ENCODE peak calls at places on chromosomes 4 and X, in ten cellular contexts. One of them, this sample, is unnamed. For H3K4me1 and H3K9me3, the result is how much of the 10 kb centered on the place peaks cover.

GRCh38 chr4:168857009-168857408 is 153.0 kb downstream of the CBR4 start:
- DNase-seq in lower lobe of right lung: no peak
- DNase-seq in neural progenitor cell: no peak
- DNase-seq in HCT116: no peak
- DNase-seq in uterus: no peak
- DNase-seq in right lobe of liver: no peak
- DNase-seq in sigmoid colon: no peak
- DNase-seq in hepatocyte: no peak
- DNase-seq in H1: no peak
- DNase-seq in mammary epithelial cell: no peak
- DNase-seq in this sample: no peak

GRCh38 chr4:54255881-54256280 is 26.8 kb downstream of the PDGFRA start:
- DNase-seq in lower lobe of right lung: no peak
- DNase-seq in neural progenitor cell: no peak
- DNase-seq in HCT116: no peak
- DNase-seq in uterus: no peak
- DNase-seq in right lobe of liver: no peak
- DNase-seq in sigmoid colon: peak
- DNase-seq in hepatocyte: no peak
- DNase-seq in H1: no peak
- DNase-seq in mammary epithelial cell: peak
- DNase-seq in this sample: peak

GRCh38 chrX:14673764-14674163 is 144.4 kb downstream of the GLRA2 start:
- DNase-seq in lower lobe of right lung: no peak
- DNase-seq in neural progenitor cell: no peak
- DNase-seq in HCT116: peak
- DNase-seq in uterus: no peak
- DNase-seq in right lobe of liver: no peak
- DNase-seq in sigmoid colon: no peak
- DNase-seq in hepatocyte: peak
- DNase-seq in H1: no peak
- DNase-seq in mammary epithelial cell: peak
- DNase-seq in this sample: no peak

GRCh38 chr4:79611026-79611425 is 203.0 kb upstream of the GK2 start:
- DNase-seq in lower lobe of right lung: no peak
- DNase-seq in neural progenitor cell: no peak
- DNase-seq in HCT116: no peak
- DNase-seq in uterus: no peak
- DNase-seq in right lobe of liver: no peak
- DNase-seq in sigmoid colon: no peak
- DNase-seq in hepatocyte: no peak
- DNase-seq in H1: no peak
- DNase-seq in mammary epithelial cell: no peak
- DNase-seq in this sample: no peak

GRCh38 chr4:29581469-29581868 is 1138.7 kb upstream of the PCDH7 start:
- DNase-seq in lower lobe of right lung: no peak
- DNase-seq in neural progenitor cell: no peak
- DNase-seq in HCT116: no peak
- DNase-seq in uterus: peak
- DNase-seq in right lobe of liver: peak
- DNase-seq in sigmoid colon: peak
- DNase-seq in hepatocyte: peak
- DNase-seq in H1: no peak
- DNase-seq in mammary epithelial cell: no peak
- DNase-seq in this sample: no peak

GRCh38 chrX:74293343-74293946 is 10.5 kb upstream of the ZCCHC13 start:
- DNase-seq in lower lobe of right lung: peak
- DNase-seq in neural progenitor cell: peak
- DNase-seq in HCT116: peak
- DNase-seq in uterus: peak
- DNase-seq in right lobe of liver: peak
- DNase-seq in sigmoid colon: peak
- DNase-seq in hepatocyte: peak
- DNase-seq in H1: no peak
- DNase-seq in mammary epithelial cell: peak
- DNase-seq in this sample: peak

GRCh38 chr4:162959056-162959455 is 207.6 kb downstream of the NAF1 start:
- DNase-seq in lower lobe of right lung: no peak
- DNase-seq in neural progenitor cell: peak
- DNase-seq in HCT116: peak
- DNase-seq in uterus: no peak
- DNase-seq in right lobe of liver: no peak
- DNase-seq in sigmoid colon: no peak
- DNase-seq in hepatocyte: peak
- DNase-seq in H1: no peak
- DNase-seq in mammary epithelial cell: no peak
- DNase-seq in this sample: no peak

GRCh38 chrX:101658661-101659477 is 781 bp downstream of the ARMCX2 start:
- DNase-seq in lower lobe of right lung: peak
- DNase-seq in neural progenitor cell: peak
- DNase-seq in HCT116: no peak
- DNase-seq in uterus: peak
- DNase-seq in right lobe of liver: peak
- DNase-seq in sigmoid colon: peak
- DNase-seq in hepatocyte: peak
- DNase-seq in H1: no peak
- DNase-seq in mammary epithelial cell: peak
- DNase-seq in this sample: peak

GRCh38 chrX:123818243-123818642 is 41.6 kb upstream of the XIAP start:
- DNase-seq in lower lobe of right lung: no peak
- DNase-seq in neural progenitor cell: no peak
- DNase-seq in HCT116: no peak
- DNase-seq in uterus: no peak
- DNase-seq in right lobe of liver: no peak
- DNase-seq in sigmoid colon: no peak
- DNase-seq in hepatocyte: peak
- DNase-seq in H1: no peak
- DNase-seq in mammary epithelial cell: peak
- DNase-seq in this sample: no peak

GRCh38 chr4:104901438-104901837 is 245.2 kb upstream of the TET2 start:
- DNase-seq in lower lobe of right lung: no peak
- DNase-seq in neural progenitor cell: peak
- DNase-seq in HCT116: peak
- DNase-seq in uterus: no peak
- DNase-seq in right lobe of liver: no peak
- DNase-seq in sigmoid colon: no peak
- DNase-seq in hepatocyte: peak
- DNase-seq in H1: peak
- DNase-seq in mammary epithelial cell: peak
- DNase-seq in this sample: no peak

GRCh38 chr4:173420324-173420752 is 21.4 kb upstream of the SCRG1 start:
- DNase-seq in lower lobe of right lung: no peak
- DNase-seq in neural progenitor cell: no peak
- DNase-seq in HCT116: peak
- DNase-seq in uterus: no peak
- DNase-seq in right lobe of liver: no peak
- DNase-seq in sigmoid colon: no peak
- DNase-seq in hepatocyte: no peak
- DNase-seq in H1: no peak
- DNase-seq in mammary epithelial cell: no peak
- DNase-seq in this sample: no peak

GRCh38 chrX:53045002-53045401 is 3.6 kb upstream of the GPR173 start:
- DNase-seq in lower lobe of right lung: no peak
- DNase-seq in neural progenitor cell: no peak
- DNase-seq in HCT116: no peak
- DNase-seq in uterus: no peak
- DNase-seq in right lobe of liver: no peak
- DNase-seq in sigmoid colon: no peak
- DNase-seq in hepatocyte: no peak
- DNase-seq in H1: no peak
- DNase-seq in mammary epithelial cell: no peak
- DNase-seq in this sample: no peak

GRCh38 chrX:53050841-53051240 is 2.3 kb downstream of the GPR173 start:
- DNase-seq in lower lobe of right lung: no peak
- DNase-seq in neural progenitor cell: no peak
- DNase-seq in HCT116: no peak
- DNase-seq in uterus: no peak
- DNase-seq in right lobe of liver: no peak
- DNase-seq in sigmoid colon: no peak
- DNase-seq in hepatocyte: no peak
- DNase-seq in H1: no peak
- DNase-seq in mammary epithelial cell: no peak
- DNase-seq in this sample: no peak

GRCh38 chrX:53049127-53049517 is 533 bp downstream of the GPR173 start:
- DNase-seq in lower lobe of right lung: no peak
- DNase-seq in neural progenitor cell: peak
- DNase-seq in HCT116: no peak
- DNase-seq in uterus: no peak
- DNase-seq in right lobe of liver: no peak
- DNase-seq in sigmoid colon: no peak
- DNase-seq in hepatocyte: no peak
- DNase-seq in H1: no peak
- DNase-seq in mammary epithelial cell: no peak
- DNase-seq in this sample: no peak

GRCh38 chrX:53048169-53049126 is at the start of gene GPR173:
- DNase-seq in lower lobe of right lung: peak
- DNase-seq in neural progenitor cell: peak
- DNase-seq in HCT116: no peak
- DNase-seq in uterus: peak
- DNase-seq in right lobe of liver: no peak
- DNase-seq in sigmoid colon: peak
- DNase-seq in hepatocyte: peak
- DNase-seq in H1: no peak
- DNase-seq in mammary epithelial cell: no peak
- DNase-seq in this sample: no peak

GRCh38 chrX:53047228-53047627 is 1.4 kb upstream of the GPR173 start:
- DNase-seq in lower lobe of right lung: no peak
- DNase-seq in neural progenitor cell: no peak
- DNase-seq in HCT116: no peak
- DNase-seq in uterus: no peak
- DNase-seq in right lobe of liver: no peak
- DNase-seq in sigmoid colon: no peak
- DNase-seq in hepatocyte: no peak
- DNase-seq in H1: no peak
- DNase-seq in mammary epithelial cell: no peak
- DNase-seq in this sample: no peak
- TF ChIP-seq CTCF in lower lobe of right lung: no peak
- TF ChIP-seq CTCF in neural progenitor cell: peak
- TF ChIP-seq CTCF in HCT116: peak
- TF ChIP-seq CTCF in uterus: no peak
- TF ChIP-seq CTCF in right lobe of liver: no peak
- TF ChIP-seq CTCF in sigmoid colon: no peak
- TF ChIP-seq CTCF in hepatocyte: no peak
- TF ChIP-seq CTCF in H1: peak
- TF ChIP-seq CTCF in mammary epithelial cell: peak
- TF ChIP-seq CTCF in this sample: no peak

GRCh38 chr4:140088317-140088967 is 65.5 kb downstream of the MAML3 start:
- DNase-seq in lower lobe of right lung: no peak
- DNase-seq in neural progenitor cell: no peak
- DNase-seq in HCT116: no peak
- DNase-seq in uterus: no peak
- DNase-seq in right lobe of liver: no peak
- DNase-seq in sigmoid colon: no peak
- DNase-seq in hepatocyte: no peak
- DNase-seq in H1: no peak
- DNase-seq in mammary epithelial cell: no peak
- DNase-seq in this sample: no peak

GRCh38 chr4:140092094-140092820 is 61.7 kb downstream of the MAML3 start:
- DNase-seq in lower lobe of right lung: peak
- DNase-seq in neural progenitor cell: peak
- DNase-seq in HCT116: no peak
- DNase-seq in uterus: no peak
- DNase-seq in right lobe of liver: no peak
- DNase-seq in sigmoid colon: no peak
- DNase-seq in hepatocyte: peak
- DNase-seq in H1: peak
- DNase-seq in mammary epithelial cell: peak
- DNase-seq in this sample: peak

GRCh38 chr4:140090215-140090731 is 63.7 kb downstream of the MAML3 start:
- DNase-seq in lower lobe of right lung: no peak
- DNase-seq in neural progenitor cell: no peak
- DNase-seq in HCT116: no peak
- DNase-seq in uterus: no peak
- DNase-seq in right lobe of liver: no peak
- DNase-seq in sigmoid colon: no peak
- DNase-seq in hepatocyte: no peak
- DNase-seq in H1: no peak
- DNase-seq in mammary epithelial cell: peak
- DNase-seq in this sample: no peak

GRCh38 chr4:140089216-140089615 is 64.8 kb downstream of the MAML3 start:
- DNase-seq in lower lobe of right lung: no peak
- DNase-seq in neural progenitor cell: no peak
- DNase-seq in HCT116: no peak
- DNase-seq in uterus: no peak
- DNase-seq in right lobe of liver: no peak
- DNase-seq in sigmoid colon: no peak
- DNase-seq in hepatocyte: no peak
- DNase-seq in H1: no peak
- DNase-seq in mammary epithelial cell: no peak
- DNase-seq in this sample: no peak

DNA sequence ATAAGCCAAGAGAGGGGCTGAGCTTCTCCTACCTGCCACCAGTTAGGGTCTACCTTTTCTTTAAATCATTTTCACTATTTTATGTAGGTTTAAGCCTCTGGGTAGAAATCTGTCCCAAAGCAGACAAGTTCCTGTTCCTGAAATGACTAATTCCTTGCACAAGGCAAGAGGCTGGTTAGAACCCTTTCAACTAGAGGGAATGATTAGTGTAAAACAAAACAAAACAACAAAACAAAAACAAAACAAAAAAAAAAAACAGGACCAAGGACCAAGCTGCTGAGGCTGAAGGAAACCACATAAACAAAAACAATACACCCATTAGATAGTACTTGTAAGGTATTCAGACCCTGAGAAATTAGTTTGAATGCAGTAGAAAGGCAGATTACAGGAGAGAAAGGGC is 62.7 kb downstream of the MAML3 start:
- DNase-seq in lower lobe of right lung: no peak
- DNase-seq in neural progenitor cell: no peak
- DNase-seq in HCT116: no peak
- DNase-seq in uterus: no peak
- DNase-seq in right lobe of liver: no peak
- DNase-seq in sigmoid colon: no peak
- DNase-seq in hepatocyte: no peak
- DNase-seq in H1: no peak
- DNase-seq in mammary epithelial cell: no peak
- DNase-seq in this sample: no peak
- H3K4me1 ChIP-seq in lower lobe of right lung: half or more
- H3K4me1 ChIP-seq in neural progenitor cell: under half
- H3K4me1 ChIP-seq in HCT116: under half
- H3K4me1 ChIP-seq in uterus: under half
- H3K4me1 ChIP-seq in right lobe of liver: under half
- H3K4me1 ChIP-seq in sigmoid colon: under half
- H3K4me1 ChIP-seq in hepatocyte: half or more
- H3K4me1 ChIP-seq in H1: under half
- H3K4me1 ChIP-seq in mammary epithelial cell: under half
- H3K4me1 ChIP-seq in this sample: under half

GRCh38 chr4:176886135-176886534 is 93.4 kb upstream of the VEGFC start:
- DNase-seq in lower lobe of right lung: no peak
- DNase-seq in neural progenitor cell: no peak
- DNase-seq in HCT116: no peak
- DNase-seq in uterus: no peak
- DNase-seq in right lobe of liver: no peak
- DNase-seq in sigmoid colon: no peak
- DNase-seq in hepatocyte: no peak
- DNase-seq in H1: no peak
- DNase-seq in mammary epithelial cell: no peak
- DNase-seq in this sample: no peak
- H3K9me3 ChIP-seq in lower lobe of right lung: under half
- H3K9me3 ChIP-seq in neural progenitor cell: under half
- H3K9me3 ChIP-seq in HCT116: under half
- H3K9me3 ChIP-seq in uterus: under half
- H3K9me3 ChIP-seq in right lobe of liver: under half
- H3K9me3 ChIP-seq in sigmoid colon: under half
- H3K9me3 ChIP-seq in hepatocyte: under half
- H3K9me3 ChIP-seq in H1: under half
- H3K9me3 ChIP-seq in mammary epithelial cell: under half
- H3K9me3 ChIP-seq in this sample: under half

GRCh38 chr4:1604706-1605205 is 79.4 kb downstream of the FAM53A start:
- DNase-seq in lower lobe of right lung: peak
- DNase-seq in neural progenitor cell: no peak
- DNase-seq in HCT116: no peak
- DNase-seq in uterus: no peak
- DNase-seq in right lobe of liver: no peak
- DNase-seq in sigmoid colon: peak
- DNase-seq in hepatocyte: no peak
- DNase-seq in H1: no peak
- DNase-seq in mammary epithelial cell: no peak
- DNase-seq in this sample: no peak
- TF ChIP-seq CTCF in lower lobe of right lung: no peak
- TF ChIP-seq CTCF in neural progenitor cell: no peak
- TF ChIP-seq CTCF in HCT116: no peak
- TF ChIP-seq CTCF in uterus: no peak
- TF ChIP-seq CTCF in right lobe of liver: no peak
- TF ChIP-seq CTCF in sigmoid colon: no peak
- TF ChIP-seq CTCF in hepatocyte: no peak
- TF ChIP-seq CTCF in H1: peak
- TF ChIP-seq CTCF in mammary epithelial cell: peak
- TF ChIP-seq CTCF in this sample: no peak

This sample was measured in gastrocnemius medialis.